ENCODE peak calls at places on chromosomes 4 and X, in four cellular contexts. U is HepG2, Q is K562, L is HCT116. V is an unnamed sample.
A peak's percentile ranks its signal among the peaks of the same experiment; 100 is the strongest.

GRCh38 chr4:17544205-17544604 is 29.2 kb downstream of the CLRN2 start:
- DNase-seq in U (peak; percentile 98), Q (peak; percentile 52), L (no peak), V (peak; percentile 5)

GRCh38 chr4:184993243-184993642 is 25.0 kb upstream of the HELT start:
- DNase-seq in U (no peak), Q (no peak), L (no peak), V (no peak)

GRCh38 chrX:74431807-74432206 is 10.5 kb downstream of the SLC16A2 start:
- DNase-seq in U (no peak), Q (no peak), L (no peak), V (no peak)

GRCh38 chr4:156962551-156962974 is 9.0 kb downstream of the PDGFC start:
- DNase-seq in U (peak; percentile 66), Q (no peak), L (no peak), V (no peak)

GRCh38 chr4:122309988-122310626 is 68.7 kb upstream of the ADAD1 start:
- DNase-seq in U (peak; percentile 11), Q (peak; percentile 3), L (no peak), V (no peak)

GRCh38 chr4:75678965-75679364 is 5.8 kb upstream of the G3BP2 start:
- DNase-seq in U (no peak), Q (no peak), L (no peak), V (no peak)

GRCh38 chr4:82968972-82969371 is 41.7 kb downstream of the LIN54 start:
- DNase-seq in U (no peak), Q (no peak), L (no peak), V (no peak)

GRCh38 chrX:48976086-48976485 is 4.4 kb upstream of the KCND1 start:
- DNase-seq in U (no peak), Q (no peak), L (no peak), V (no peak)

GRCh38 chr4:20313237-20314030 is 61.7 kb downstream of the SLIT2 start:
- DNase-seq in U (peak; percentile 21), Q (peak; percentile 9), L (peak; percentile 24), V (no peak)

GRCh38 chr4:7158081-7158750 is 34.1 kb upstream of the SORCS2 start:
- DNase-seq in U (no peak), Q (no peak), L (no peak), V (no peak)

GRCh38 chrX:153460826-153461225 is 9.6 kb downstream of the HAUS7 start:
- DNase-seq in U (peak; percentile 15), Q (peak; percentile 55), L (no peak), V (no peak)

GRCh38 chr4:52750819-52751348 is 341 bp downstream of the ERVMER34-1 start:
- DNase-seq in U (no peak), Q (no peak), L (peak; percentile 16), V (no peak)

GRCh38 chr4:100849319-100849718 is 331.5 kb upstream of the EMCN start:
- DNase-seq in U (no peak), Q (no peak), L (no peak), V (no peak)

GRCh38 chr4:1296324-1297022 is 6.8 kb downstream of the MAEA start:
- DNase-seq in U (no peak), Q (no peak), L (no peak), V (no peak)

GRCh38 chr4:48017108-48017527 is 546 bp downstream of the NIPAL1 start:
- DNase-seq in U (no peak), Q (peak; percentile 30), L (peak; percentile 51), V (no peak)

GRCh38 chr4:24266951-24267577 is 317.3 kb downstream of the DHX15 start:
- DNase-seq in U (no peak), Q (no peak), L (no peak), V (no peak)

GRCh38 chr4:112234952-112235609 is 3.5 kb downstream of the AP1AR start:
- DNase-seq in U (peak; percentile 66), Q (peak; percentile 74), L (peak; percentile 63), V (peak; percentile 50)

GRCh38 chrX:44874481-44875184 is 1.6 kb downstream of the KDM6A start:
- DNase-seq in U (no peak), Q (peak; percentile 75), L (no peak), V (no peak)

GRCh38 chrX:78650906-78651437 is 8.2 kb downstream of the RTL3 start:
- DNase-seq in U (no peak), Q (no peak), L (no peak), V (no peak)

GRCh38 chr4:94451669-94452475 is at the start of gene PDLIM5:
- DNase-seq in U (peak; percentile 80), Q (peak; percentile 96), L (peak; percentile 70), V (no peak)

GRCh38 chr4:73741140-73741749 is 876 bp downstream of the CXCL8 start:
- DNase-seq in U (no peak), Q (no peak), L (no peak), V (no peak)
- H3K4me3 ChIP-seq in U (no peak overlapping the region), Q (no peak overlapping the region), L (no peak overlapping the region), V (no peak overlapping the region)

DNA sequence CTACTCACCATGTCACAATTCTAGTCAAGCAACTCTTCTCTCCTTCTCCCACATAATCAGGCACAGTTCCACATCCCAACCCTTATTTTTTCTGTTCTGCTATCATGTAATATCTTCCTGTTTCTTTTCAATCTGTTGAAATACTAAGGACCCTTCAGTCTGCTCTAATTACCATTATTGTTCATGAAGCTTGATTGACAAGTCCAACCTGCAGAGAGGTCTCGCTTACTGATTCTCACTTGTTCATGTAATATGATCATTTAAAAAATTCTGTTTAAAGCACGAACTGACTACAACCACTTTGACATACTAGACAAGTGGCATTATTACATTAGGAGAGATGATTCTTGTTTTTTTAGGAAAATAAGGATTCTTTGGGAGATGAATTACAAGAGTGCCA is 108.6 kb upstream of the MAD2L1 start:
- DNase-seq in U (no peak), Q (no peak), L (no peak), V (no peak)
- TF ChIP-seq REST in U (no peak), Q (no peak), L (no peak), V (no peak)

GRCh38 chr4:102536768-102537167 is 35.6 kb downstream of the NFKB1 start:
- DNase-seq in U (no peak), Q (no peak), L (no peak), V (no peak)

GRCh38 chr4:102537280-102537679 is 36.1 kb downstream of the NFKB1 start:
- DNase-seq in U (no peak), Q (no peak), L (no peak), V (no peak)

GRCh38 chr4:102534845-102535244 is 33.7 kb downstream of the NFKB1 start:
- DNase-seq in U (no peak), Q (no peak), L (no peak), V (no peak)

GRCh38 chr4:102533916-102534315 is 32.8 kb downstream of the NFKB1 start:
- DNase-seq in U (no peak), Q (no peak), L (no peak), V (no peak)

DNA sequence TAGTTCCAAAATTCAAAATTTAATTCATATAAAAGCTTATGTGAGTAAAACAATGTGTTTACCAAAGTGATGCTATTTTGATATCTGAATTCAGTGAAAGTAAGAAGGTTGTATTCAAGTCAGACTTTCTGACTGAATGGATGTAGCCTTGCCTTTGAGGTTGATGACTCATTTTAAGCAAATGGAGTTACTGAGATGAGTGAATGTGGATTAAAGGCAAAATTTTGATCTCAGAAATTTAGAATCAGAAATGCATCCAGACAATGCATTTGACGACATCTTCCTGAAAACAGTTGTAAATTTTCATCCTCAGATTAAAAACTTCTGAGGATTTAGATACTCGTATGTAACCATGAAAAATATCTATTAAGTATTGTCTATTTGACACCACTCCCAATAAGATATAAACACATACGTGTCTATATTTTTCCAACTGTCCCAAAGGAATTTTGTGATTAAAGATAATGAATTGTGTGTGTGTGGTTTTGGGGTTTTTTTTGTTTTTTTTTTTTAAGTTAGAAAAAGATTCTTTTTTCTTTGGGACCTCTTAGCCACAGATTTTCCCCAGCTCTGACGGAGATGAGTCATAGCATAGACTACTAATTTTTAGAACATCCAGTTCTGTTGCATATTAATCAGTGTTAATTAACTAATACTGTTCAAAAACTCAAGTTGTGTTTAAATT is 34.4 kb downstream of the NFKB1 start:
- DNase-seq in U (no peak), Q (no peak), L (no peak), V (no peak)
- TF ChIP-seq TCF7L2 in U (no peak), Q (no peak), L (no peak), V (no peak)

DNA sequence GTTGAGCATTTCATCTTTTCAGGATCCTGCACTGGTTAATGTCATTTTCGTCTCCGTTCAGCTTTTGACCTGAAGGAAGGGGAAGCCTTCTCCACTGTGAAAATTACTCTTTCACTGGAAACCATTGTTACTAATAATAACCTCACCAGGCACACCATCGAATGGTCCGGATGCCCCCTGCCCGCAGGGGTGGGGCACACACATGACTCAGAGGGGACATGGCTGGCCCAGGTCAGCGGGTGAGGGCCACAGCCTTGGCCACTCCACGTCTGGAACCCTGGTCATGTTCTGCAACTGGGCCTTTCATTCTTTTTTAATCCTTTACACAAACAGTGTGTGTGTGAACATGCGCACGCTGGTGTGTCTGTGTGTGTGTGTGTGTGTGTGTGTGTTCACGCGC is 191.8 kb downstream of the BCOR start:
- DNase-seq in U (no peak), Q (no peak), L (no peak), V (no peak)
- H3K4me3 ChIP-seq in U (no peak overlapping the region), Q (no peak overlapping the region), L (no peak overlapping the region), V (no peak overlapping the region)

GRCh38 chrX:149504915-149505651 is at the start of gene IDS:
- DNase-seq in U (peak; percentile 69), Q (peak; percentile 93), L (peak; percentile 68), V (no peak)
- TF ChIP-seq REST in U (no peak), Q (no peak), L (no peak), V (no peak)

GRCh38 chr4:40255722-40256281 is 59.0 kb downstream of the RHOH start:
- DNase-seq in U (peak; percentile 71), Q (peak; percentile 23), L (peak; percentile 97), V (peak; percentile 79)
- TF ChIP-seq TCF7L2 in U (no peak), Q (no peak), L (peak; percentile 87), V (peak; percentile 21)

GRCh38 chr4:104393649-104394048 is 101.0 kb downstream of the CXXC4 start:
- DNase-seq in U (no peak), Q (no peak), L (no peak), V (no peak)
- H3K4me3 ChIP-seq in U (no peak overlapping the region), Q (no peak overlapping the region), L (no peak overlapping the region), V (no peak overlapping the region)

GRCh38 chrX:123962006-123962485 is 540 bp downstream of the STAG2 start:
- DNase-seq in U (no peak), Q (peak; percentile 76), L (peak; percentile 24), V (no peak)

GRCh38 chrX:123959281-123960063 is 2.0 kb upstream of the STAG2 start:
- DNase-seq in U (no peak), Q (peak; percentile 66), L (no peak), V (no peak)

GRCh38 chrX:123961268-123962005 is at the start of gene STAG2:
- DNase-seq in U (peak; percentile 80), Q (peak; percentile 94), L (peak; percentile 73), V (no peak)

GRCh38 chrX:123962794-123963373 is 1.4 kb downstream of the STAG2 start:
- DNase-seq in U (peak; percentile 88), Q (peak; percentile 95), L (peak; percentile 75), V (no peak)

GRCh38 chrX:123960956-123961267 is 594 bp upstream of the STAG2 start:
- DNase-seq in U (no peak), Q (no peak), L (no peak), V (no peak)
- TF ChIP-seq REST in U (no peak), Q (no peak), L (no peak), V (no peak)

DNA sequence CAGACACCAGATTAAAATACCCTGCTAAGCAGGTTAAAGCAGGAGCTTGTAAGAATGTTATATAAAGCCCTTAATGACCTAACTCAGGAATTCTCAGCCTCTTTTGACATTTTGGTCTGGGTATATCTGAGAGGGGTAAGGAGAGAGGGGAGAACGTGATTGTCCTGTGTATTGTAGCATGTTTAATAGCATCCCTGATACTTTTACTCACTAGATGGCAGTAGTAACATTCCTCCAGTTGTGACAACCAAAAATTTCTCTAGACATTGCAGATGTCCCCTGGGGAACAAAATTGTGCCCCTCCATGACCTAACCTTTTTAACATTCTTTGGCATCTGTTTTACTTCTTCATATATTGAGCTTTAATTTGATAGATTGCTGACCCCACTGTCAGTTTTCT is 17.9 kb downstream of the SMARCA5 start:
- DNase-seq in U (peak; percentile 4), Q (peak; percentile 25), L (no peak), V (no peak)
- TF ChIP-seq TCF7L2 in U (no peak), Q (no peak), L (no peak), V (no peak)

V was measured in Panc1.